ENCODE peak calls at places on chromosomes 13 and 19, in nine cellular contexts. F is cardiac fibroblast, L is mucosa of descending colon, N is IMR-90, A is gastrocnemius medialis, Y is testis, O is epithelial cell of proximal tubule, T is lower leg skin, R is psoas muscle. U is an unnamed sample.

GRCh38 chr19:3350014-3350663 is 16.2 kb upstream of the NFIC start:
- DNase-seq in F (peak; percentile 69), N (peak; percentile 52), T (no peak), A (no peak), L (peak; percentile 84), O (peak; percentile 37), Y (no peak), R (no peak), U (no peak)

GRCh38 chr19:42275517-42275916 is 6.5 kb downstream of the CIC start:
- DNase-seq in R (no peak), F (no peak), T (no peak), L (no peak), O (no peak), N (no peak), Y (no peak), A (no peak), U (no peak)

GRCh38 chr19:16830679-16831078 is 1.5 kb downstream of the SIN3B start:
- DNase-seq in T (no peak), A (no peak), N (peak; percentile 40), O (no peak), Y (no peak), L (no peak), F (peak; percentile 43), R (no peak), U (no peak)

GRCh38 chr13:95121516-95121915 is 179.7 kb downstream of the ABCC4 start:
- DNase-seq in R (no peak), N (no peak), L (no peak), A (no peak), O (no peak), F (no peak), T (no peak), Y (no peak), U (no peak)

GRCh38 chr19:8512991-8513686 is 828 bp downstream of the ZNF414 start:
- DNase-seq in Y (no peak), A (no peak), N (no peak), L (no peak), R (no peak), F (no peak), O (no peak), T (no peak), U (no peak)

GRCh38 chr13:100892981-100893380 is 218.4 kb upstream of the TMTC4 start:
- DNase-seq in N (no peak), O (no peak), A (no peak), Y (no peak), F (no peak), L (no peak), T (no peak), R (no peak), U (no peak)

GRCh38 chr13:113009743-113010509 is 40.9 kb downstream of the MCF2L start:
- DNase-seq in F (peak; percentile 31), A (no peak), N (no peak), Y (no peak), T (no peak), O (no peak), L (no peak), R (no peak), U (no peak)

GRCh38 chr19:17512574-17512939 is 1.1 kb downstream of the PGLS start:
- DNase-seq in F (no peak), T (no peak), A (no peak), O (no peak), Y (no peak), R (no peak), L (no peak), N (no peak), U (no peak)

GRCh38 chr13:109873351-109874123 is 87.2 kb upstream of the IRS2 start:
- DNase-seq in R (no peak), L (no peak), Y (no peak), O (no peak), T (no peak), N (no peak), A (no peak), F (no peak), U (no peak)

GRCh38 chr19:17117250-17117789 is 41.7 kb downstream of the MYO9B start:
- DNase-seq in Y (no peak), O (no peak), A (no peak), F (no peak), R (no peak), N (no peak), L (no peak), T (no peak), U (no peak)

GRCh38 chr19:58274771-58275199 is 4.0 kb upstream of the ZNF8 start:
- DNase-seq in Y (no peak), L (peak; percentile 24), A (no peak), O (no peak), T (no peak), N (peak; percentile 35), R (no peak), F (peak; percentile 18), U (no peak)

GRCh38 chr13:51065372-51066090 is 45.5 kb downstream of the C13orf42 start:
- DNase-seq in O (no peak), T (no peak), A (no peak), L (no peak), F (no peak), Y (no peak), R (no peak), N (no peak), U (no peak)

GRCh38 chr13:107867701-107868661 is 347.4 kb downstream of the LIG4 start:
- DNase-seq in O (no peak), Y (peak; percentile 62), T (no peak), R (no peak), F (peak; percentile 29), L (no peak), A (no peak), N (peak; percentile 57), U (no peak)

GRCh38 chr13:107866666-107867623 is 348.4 kb downstream of the LIG4 start:
- DNase-seq in R (no peak), L (no peak), N (peak; percentile 66), A (no peak), O (no peak), T (no peak), Y (peak; percentile 60), F (peak; percentile 8), U (no peak)

GRCh38 chr13:107864543-107865460 is 350.5 kb downstream of the LIG4 start:
- DNase-seq in A (no peak), L (peak; percentile 39), N (peak; percentile 86), Y (peak; percentile 65), R (no peak), T (no peak), F (peak; percentile 66), O (peak; percentile 41), U (peak; percentile 41)

GRCh38 chr13:107865643-107866006 is 349.7 kb downstream of the LIG4 start:
- DNase-seq in N (peak; percentile 50), A (no peak), T (no peak), R (no peak), F (no peak), O (no peak), L (no peak), Y (no peak), U (no peak)

DNA sequence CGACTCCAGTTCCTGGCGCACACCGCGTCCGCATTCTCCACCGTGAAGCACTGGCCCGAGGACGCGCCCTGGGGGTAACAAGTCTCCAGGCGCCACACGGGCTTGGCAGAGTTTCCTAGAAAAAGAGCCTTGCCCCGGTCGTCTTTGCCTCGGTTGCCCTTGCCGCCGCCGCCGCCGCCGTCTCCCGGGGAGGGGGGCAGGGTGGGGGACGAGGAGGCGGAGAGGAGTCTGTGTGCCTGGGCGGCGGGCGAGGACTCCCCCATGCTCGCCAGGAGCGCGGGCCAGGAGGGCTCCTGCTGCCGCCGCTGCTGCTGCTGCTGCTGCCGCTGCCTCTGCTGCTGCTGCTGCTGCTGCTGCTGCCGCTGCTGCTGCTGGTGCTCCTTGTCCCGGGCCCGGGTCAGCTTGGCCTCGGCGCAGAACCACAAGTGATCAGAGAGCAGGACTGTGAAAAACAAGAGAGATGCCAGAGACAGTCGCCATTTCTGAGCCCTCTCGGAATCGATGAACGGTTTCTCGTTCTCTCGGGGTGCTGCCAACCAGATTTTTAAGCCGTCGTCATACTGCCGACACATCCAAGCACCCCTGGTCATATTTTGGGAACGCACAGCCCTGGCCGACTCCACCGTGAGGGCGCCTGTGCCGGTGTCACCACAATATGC is 349.2 kb downstream of the LIG4 start:
- DNase-seq in O (no peak), L (no peak), T (no peak), Y (peak; percentile 48), N (peak; percentile 34), F (peak; percentile 11), R (no peak), A (no peak), U (no peak)
- H3K4me3 ChIP-seq in O (peak overlapping the region; percentile 68), L (no peak overlapping the region), T (no peak overlapping the region), Y (peak overlapping the region; percentile 55), N (peak overlapping the region; percentile 92), F (peak overlapping the region; percentile 57), R (peak overlapping the region; percentile 51), A (peak overlapping the region; percentile 25), U (no peak overlapping the region)

DNA sequence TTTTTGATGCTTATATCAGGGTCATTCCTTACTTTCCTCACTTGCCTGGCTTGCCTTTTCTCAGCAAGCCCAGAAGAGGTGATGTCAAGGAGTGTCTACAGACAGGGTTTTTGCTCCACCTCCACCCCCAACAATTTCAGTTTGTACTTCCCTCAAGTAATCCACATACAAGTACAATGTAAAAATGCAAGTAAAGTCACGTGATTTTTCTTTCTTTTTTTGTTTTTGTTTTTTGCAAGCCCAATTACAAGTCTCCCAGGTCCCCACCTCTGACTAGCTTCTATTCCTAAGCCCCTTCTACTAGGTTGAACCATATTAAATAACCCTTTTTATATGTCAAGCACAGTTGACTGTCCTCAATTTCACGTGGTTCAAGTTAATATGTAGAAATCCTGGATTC is 579.6 kb downstream of the DIAPH3 start:
- DNase-seq in O (no peak), R (no peak), A (no peak), N (no peak), L (no peak), F (no peak), T (no peak), Y (no peak), U (no peak)
- H3K4me3 ChIP-seq in O (no peak overlapping the region), R (no peak overlapping the region), A (no peak overlapping the region), N (no peak overlapping the region), L (no peak overlapping the region), F (no peak overlapping the region), T (no peak overlapping the region), Y (no peak overlapping the region), U (no peak overlapping the region)

DNA sequence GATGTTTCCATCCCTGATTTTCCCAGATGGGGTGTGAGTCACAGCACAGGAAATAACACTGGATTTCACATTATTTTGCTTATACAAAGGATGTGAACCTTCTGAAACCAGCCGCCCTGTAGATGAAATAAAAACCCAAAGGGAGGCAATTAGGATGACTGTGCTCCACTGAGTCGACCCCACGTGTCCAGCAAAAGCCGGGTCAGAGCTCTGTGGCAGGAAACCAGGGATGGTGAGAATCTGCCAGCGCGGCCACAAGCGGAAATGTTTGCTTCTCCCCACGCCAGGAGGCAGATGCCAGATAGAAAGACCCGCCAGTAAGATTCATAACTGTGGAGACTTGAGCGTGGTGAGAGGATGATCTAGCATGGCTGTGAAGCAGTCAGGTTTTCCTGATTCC is 764.4 kb downstream of the LIG4 start:
- DNase-seq in F (peak; percentile 68), O (peak; percentile 84), A (no peak), Y (no peak), L (no peak), T (no peak), R (peak; percentile 28), N (peak; percentile 99), U (no peak)
- H3K4me3 ChIP-seq in F (no peak overlapping the region), O (no peak overlapping the region), A (no peak overlapping the region), Y (no peak overlapping the region), L (no peak overlapping the region), T (no peak overlapping the region), R (no peak overlapping the region), N (no peak overlapping the region), U (no peak overlapping the region)

DNA sequence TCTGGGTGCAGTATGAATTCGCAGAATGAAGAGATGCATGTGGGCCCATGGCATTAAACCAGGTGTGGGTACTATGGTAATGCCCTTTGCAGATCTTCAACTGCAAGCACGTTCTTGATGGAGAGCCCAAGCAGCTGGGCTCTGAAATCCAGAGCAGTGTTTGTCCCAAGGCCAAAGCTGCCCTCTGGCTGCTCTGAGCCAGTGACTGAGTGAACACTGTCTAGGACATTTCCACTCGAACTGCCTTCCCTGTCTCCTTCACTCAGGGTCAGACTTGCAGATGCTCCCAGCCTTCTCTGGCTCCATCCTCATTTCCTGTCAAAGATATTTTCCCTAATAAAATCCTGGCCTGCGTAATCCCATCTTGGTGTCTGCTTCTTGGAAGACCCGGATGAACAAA is 80.2 kb upstream of the GJB6 start:
- DNase-seq in L (no peak), Y (no peak), R (no peak), F (no peak), T (no peak), O (no peak), N (no peak), A (no peak), U (no peak)
- H3K4me3 ChIP-seq in L (no peak overlapping the region), Y (no peak overlapping the region), R (no peak overlapping the region), F (no peak overlapping the region), T (no peak overlapping the region), O (no peak overlapping the region), N (no peak overlapping the region), A (no peak overlapping the region), U (no peak overlapping the region)

U was measured in Jurkat, Clone E6-1.